ENCODE peak calls at places on chromosomes 13 and 19, in nine cellular contexts. X is lower leg skin, Z is pancreas, I is fibroblast of mammary gland, R is tibial nerve, Q is cardiac fibroblast, N is ovary, L is transverse colon, O is heart right ventricle. U is an unnamed sample.

GRCh38 chr19:48686103-48686502 is 9.7 kb upstream of the FUT2 start:
- DNase-seq in X (no peak), Z (no peak), I (peak; percentile 32), R (no peak), Q (no peak), N (no peak), L (no peak), O (no peak), U (no peak)

GRCh38 chr13:105278797-105279425 is 1256.6 kb downstream of the EFNB2 start:
- DNase-seq in X (no peak), Z (no peak), I (no peak), R (no peak), Q (no peak), N (no peak), L (no peak), O (no peak), U (no peak)

GRCh38 chr13:41544824-41545707 is 87.7 kb downstream of the RGCC start:
- DNase-seq in X (no peak), Z (no peak), I (no peak), R (no peak), Q (no peak), N (no peak), L (no peak), O (no peak), U (no peak)

GRCh38 chr19:48997972-48998371 is 4.3 kb downstream of the RUVBL2 start:
- DNase-seq in X (no peak), Z (no peak), I (peak; percentile 67), R (no peak), Q (peak; percentile 64), N (no peak), L (peak; percentile 62), O (no peak), U (no peak)

GRCh38 chr19:2428027-2428690 is 773 bp upstream of the TIMM13 start:
- DNase-seq in X (peak; percentile 23), Z (peak; percentile 27), I (peak; percentile 47), R (no peak), Q (no peak), N (no peak), L (peak; percentile 39), O (no peak), U (no peak)

GRCh38 chr13:86051134-86052103 is 252.2 kb upstream of the SLITRK6 start:
- DNase-seq in X (no peak), Z (no peak), I (no peak), R (no peak), Q (no peak), N (no peak), L (peak; percentile 27), O (no peak), U (no peak)

GRCh38 chr13:102487330-102487729 is 85.5 kb upstream of the FGF14 start:
- DNase-seq in X (no peak), Z (no peak), I (peak; percentile 7), R (no peak), Q (no peak), N (no peak), L (no peak), O (no peak), U (no peak)

GRCh38 chr19:31270897-31271568 is 78.2 kb downstream of the TSHZ3 start:
- DNase-seq in X (peak; percentile 29), Z (no peak), I (peak; percentile 87), R (no peak), Q (peak; percentile 77), N (no peak), L (no peak), O (no peak), U (peak; percentile 20)

GRCh38 chr13:61954092-61954491 is 538.4 kb upstream of the PCDH20 start:
- DNase-seq in X (no peak), Z (no peak), I (peak; percentile 4), R (no peak), Q (peak; percentile 23), N (no peak), L (no peak), O (no peak), U (no peak)

GRCh38 chr13:46296920-46297319 is 85.2 kb downstream of the LRRC63 start:
- DNase-seq in X (no peak), Z (no peak), I (peak; percentile 96), R (peak; percentile 19), Q (peak; percentile 92), N (no peak), L (no peak), O (no peak), U (peak; percentile 87)

GRCh38 chr19:43438291-43439162 is 23.8 kb downstream of the TEX101 start:
- DNase-seq in X (peak; percentile 56), Z (no peak), I (peak; percentile 90), R (no peak), Q (peak; percentile 82), N (peak; percentile 16), L (peak; percentile 45), O (peak; percentile 61), U (peak; percentile 80)

GRCh38 chr13:24618219-24618955 is 61.8 kb upstream of the ATP12A start:
- DNase-seq in X (no peak), Z (no peak), I (no peak), R (no peak), Q (no peak), N (no peak), L (peak; percentile 41), O (no peak), U (no peak)

GRCh38 chr19:49570138-49570856 is 10.1 kb downstream of the NOSIP start:
- DNase-seq in X (no peak), Z (peak; percentile 61), I (peak; percentile 91), R (peak; percentile 72), Q (peak; percentile 91), N (peak; percentile 51), L (peak; percentile 73), O (no peak), U (peak; percentile 56)

DNA sequence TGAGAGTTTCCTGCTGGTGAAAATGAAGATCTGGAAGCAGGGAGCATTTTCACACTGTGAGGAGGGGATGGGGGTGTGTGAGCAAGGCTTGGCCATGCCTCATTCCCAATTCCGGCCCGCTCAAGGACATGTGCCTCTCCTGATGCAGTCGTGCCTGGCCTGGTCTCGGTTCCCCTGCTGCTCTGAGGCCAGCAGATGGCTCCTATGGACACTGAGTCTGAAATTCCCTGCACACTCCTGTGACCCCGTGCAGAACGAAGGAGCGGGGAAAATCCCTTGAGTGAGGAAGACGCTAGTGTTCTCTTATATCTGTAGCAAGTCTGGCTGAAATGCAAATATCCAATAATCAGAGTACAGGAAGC is 363 bp upstream of the ZNF763 start:
- DNase-seq in X (no peak), Z (peak; percentile 10), I (no peak), R (no peak), Q (no peak), N (peak; percentile 59), L (no peak), O (peak; percentile 46), U (no peak)
- TF ChIP-seq CTCF in X (no peak), Z (no peak), I (peak; percentile 17), R (no peak), Q (peak; percentile 33), N (no peak), L (no peak), O (no peak), U (peak; percentile 28)

DNA sequence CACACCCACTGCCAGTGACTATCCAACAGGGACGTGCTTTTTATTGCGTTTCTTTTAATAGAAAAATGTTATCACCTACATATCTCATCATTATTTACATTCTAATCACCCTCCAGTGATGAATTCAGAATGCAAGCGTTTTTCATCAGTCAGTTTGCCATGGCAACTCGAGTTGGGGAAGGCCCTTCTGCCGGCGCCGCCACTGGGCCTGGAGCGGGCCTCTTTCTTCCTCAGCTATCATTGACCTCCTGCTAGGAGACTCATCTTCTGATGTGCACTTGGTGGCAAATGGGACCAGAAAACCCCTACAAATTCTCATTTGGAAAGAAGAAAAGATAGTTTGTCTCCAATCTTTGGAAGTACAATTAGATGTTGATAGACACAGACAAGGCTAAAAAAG is 90.4 kb upstream of the TMTC4 start:
- DNase-seq in X (no peak), Z (no peak), I (no peak), R (no peak), Q (no peak), N (no peak), L (no peak), O (no peak), U (no peak)
- H3K4me3 ChIP-seq in X (no peak overlapping the region), Z (no peak overlapping the region), I (no peak overlapping the region), R (no peak overlapping the region), Q (no peak overlapping the region), N (no peak overlapping the region), L (no peak overlapping the region), O (no peak overlapping the region), U (no peak overlapping the region)

GRCh38 chr13:80704369-80704768 is 363.4 kb upstream of the SPRY2 start:
- DNase-seq in X (no peak), Z (no peak), I (no peak), R (no peak), Q (no peak), N (no peak), L (no peak), O (no peak), U (no peak)
- TF ChIP-seq CTCF in X (no peak), Z (no peak), I (no peak), R (no peak), Q (no peak), N (no peak), L (no peak), O (no peak), U (no peak)

GRCh38 chr19:46407891-46408426 is 5.4 kb downstream of the CCDC8 start:
- DNase-seq in X (no peak), Z (no peak), I (no peak), R (no peak), Q (no peak), N (no peak), L (no peak), O (no peak), U (no peak)

GRCh38 chr19:46408611-46409039 is 4.7 kb downstream of the CCDC8 start:
- DNase-seq in X (no peak), Z (peak; percentile 37), I (peak; percentile 58), R (peak; percentile 25), Q (peak; percentile 70), N (peak; percentile 86), L (peak; percentile 51), O (peak; percentile 78), U (no peak)

GRCh38 chr19:46404884-46405658 is 8.3 kb downstream of the CCDC8 start:
- DNase-seq in X (no peak), Z (peak; percentile 35), I (peak; percentile 53), R (no peak), Q (peak; percentile 63), N (peak; percentile 60), L (no peak), O (no peak), U (no peak)

GRCh38 chr19:46402725-46403124 is 10.6 kb downstream of the CCDC8 start:
- DNase-seq in X (no peak), Z (no peak), I (no peak), R (no peak), Q (no peak), N (no peak), L (no peak), O (no peak), U (no peak)

DNA sequence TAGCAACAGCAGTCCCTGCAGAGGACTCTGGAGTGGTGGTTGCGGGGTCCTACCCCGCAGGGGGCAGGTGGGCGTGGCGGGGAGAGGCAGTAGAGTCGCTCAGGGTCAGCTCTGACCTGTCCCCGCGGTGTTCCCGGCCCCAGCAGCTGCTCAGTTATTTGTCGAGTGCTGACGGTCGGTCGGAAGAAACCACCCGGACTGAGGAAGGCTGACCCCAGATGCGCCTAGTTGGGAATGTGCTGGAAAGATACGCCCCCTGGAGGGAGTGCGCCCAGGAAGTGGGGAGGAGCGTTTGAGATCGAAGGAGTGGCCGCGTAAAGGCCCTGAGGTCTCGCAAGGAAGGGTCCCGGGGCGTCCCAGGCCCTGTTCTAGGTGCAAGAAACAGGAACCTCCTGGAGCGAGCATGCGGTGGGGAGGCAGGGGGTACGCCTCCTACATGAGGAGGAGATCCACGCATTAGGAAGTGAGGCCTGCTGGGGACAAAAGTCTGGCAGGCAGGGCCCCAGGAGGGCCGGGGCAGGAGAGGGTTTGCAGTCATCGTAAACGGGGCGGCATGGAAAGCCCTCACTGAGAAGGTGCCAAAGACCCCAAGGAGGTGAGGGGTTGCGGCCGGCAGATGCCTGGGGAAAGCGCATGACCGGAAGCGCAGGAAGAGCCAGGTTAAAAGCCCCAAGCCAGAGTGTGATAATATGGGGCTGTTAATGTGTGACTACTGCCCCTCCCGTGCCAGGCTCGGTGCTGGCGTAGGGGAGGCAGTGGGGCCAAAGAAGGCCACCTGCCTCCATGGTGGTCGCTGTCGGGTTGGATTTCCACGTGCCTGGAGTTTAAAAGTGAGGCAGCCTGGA is 9.1 kb downstream of the CCDC8 start:
- DNase-seq in X (no peak), Z (peak; percentile 70), I (peak; percentile 61), R (peak; percentile 47), Q (peak; percentile 61), N (peak; percentile 70), L (peak; percentile 63), O (peak; percentile 48), U (no peak)
- H3K4me3 ChIP-seq in X (no peak overlapping the region), Z (peak overlapping the region; percentile 24), I (peak overlapping the region; percentile 25), R (peak overlapping the region; percentile 44), Q (peak overlapping the region; percentile 30), N (peak overlapping the region; percentile 41), L (peak overlapping the region; percentile 40), O (peak overlapping the region; percentile 16), U (peak overlapping the region; percentile 20)

U was measured in AG09309.